ENCODE peak calls at places on chromosomes 1 and 21, in nine cellular contexts. B is GM23338; S is M059J; W is activated CD4-positive, alpha-beta T cell treated with anti-CD3 and anti-CD28 coated beads, Interleukin-2, amount 50 U/mL, for 1 hour; D is Ammon's horn; Q is dermis microvascular lymphatic vessel endothelial cell; U is nucleus accumbens; O is T-helper 1 cell; J is WTC11. H is an unnamed sample.

GRCh38 chr1:97875996-97876395 is 44.8 kb downstream of the DPYD start:
- DNase-seq in B (no peak), S (no peak), W (no peak), D (no peak), Q (no peak), U (no peak), O (no peak), J (no peak), H (peak)

GRCh38 chr1:54904476-54905048 is 17.6 kb upstream of the DHCR24 start:
- DNase-seq in B (no peak), S (peak), W (no peak), D (no peak), Q (no peak), U (no peak), O (no peak), J (no peak), H (peak)

GRCh38 chr1:31441073-31441472 is 28.1 kb downstream of the SERINC2 start:
- DNase-seq in B (no peak), S (no peak), W (no peak), D (no peak), Q (no peak), U (no peak), O (no peak), J (no peak), H (no peak)

GRCh38 chr21:42684109-42684916 is 30.9 kb downstream of the PDE9A start:
- DNase-seq in B (no peak), S (peak), W (peak), D (no peak), Q (peak), U (no peak), O (peak), J (no peak), H (peak)

GRCh38 chr21:41828884-41829360 is 50.2 kb downstream of the PRDM15 start:
- DNase-seq in B (no peak), S (no peak), W (no peak), D (no peak), Q (no peak), U (no peak), O (no peak), J (no peak), H (no peak)

GRCh38 chr1:226629210-226629895 is 80.8 kb downstream of the STUM start:
- DNase-seq in B (no peak), S (no peak), W (no peak), D (no peak), Q (no peak), U (no peak), O (no peak), J (no peak), H (no peak)

GRCh38 chr21:45497846-45498645 is 44.2 kb downstream of the SLC19A1 start:
- DNase-seq in B (no peak), S (no peak), W (no peak), D (no peak), Q (no peak), U (no peak), O (no peak), J (no peak), H (no peak)

GRCh38 chr1:56411484-56412180 is 167.7 kb downstream of the PLPP3 start:
- DNase-seq in B (no peak), S (peak), W (no peak), D (peak), Q (peak), U (no peak), O (no peak), J (no peak), H (no peak)

GRCh38 chr1:3030663-3031381 is 9.6 kb downstream of the ACTRT2 start:
- DNase-seq in B (no peak), S (no peak), W (no peak), D (peak), Q (no peak), U (peak), O (no peak), J (no peak), H (no peak)

GRCh38 chr1:223835754-223836153 is 10.0 kb downstream of the TP53BP2 start:
- DNase-seq in B (no peak), S (no peak), W (no peak), D (no peak), Q (peak), U (no peak), O (no peak), J (no peak), H (no peak)

GRCh38 chr1:161676958-161677689 is 14.2 kb downstream of the FCGR2B start:
- DNase-seq in B (peak), S (no peak), W (no peak), D (no peak), Q (no peak), U (no peak), O (no peak), J (no peak), H (no peak)

GRCh38 chr1:244391761-244392160 is 59.9 kb downstream of the ADSS2 start:
- DNase-seq in B (no peak), S (peak), W (no peak), D (no peak), Q (no peak), U (no peak), O (no peak), J (no peak), H (peak)

GRCh38 chr1:9827558-9828185 is 3.9 kb upstream of the CLSTN1 start:
- DNase-seq in B (peak), S (no peak), W (no peak), D (no peak), Q (no peak), U (no peak), O (no peak), J (peak), H (no peak)

GRCh38 chr1:3564921-3565831 is 46.1 kb downstream of the MEGF6 start:
- DNase-seq in B (peak), S (no peak), W (peak), D (no peak), Q (peak), U (no peak), O (no peak), J (peak), H (peak)

GRCh38 chr1:212760126-212760823 is 31.3 kb downstream of the NSL1 start:
- DNase-seq in B (peak), S (no peak), W (peak), D (no peak), Q (peak), U (no peak), O (peak), J (peak), H (peak)

GRCh38 chr1:203437696-203438315 is 37.8 kb upstream of the PRELP start:
- DNase-seq in B (no peak), S (no peak), W (no peak), D (no peak), Q (no peak), U (no peak), O (no peak), J (no peak), H (no peak)

GRCh38 chr1:39754906-39755504 is 16.1 kb downstream of the OXCT2 start:
- DNase-seq in B (no peak), S (no peak), W (no peak), D (no peak), Q (no peak), U (no peak), O (no peak), J (no peak), H (no peak)

GRCh38 chr21:28419110-28419509 is 573.6 kb downstream of the LTN1 start:
- DNase-seq in B (no peak), S (no peak), W (no peak), D (no peak), Q (no peak), U (no peak), O (no peak), J (no peak), H (no peak)

GRCh38 chr1:46622341-46622740 is 5.7 kb upstream of the MOB3C start:
- DNase-seq in B (peak), S (peak), W (no peak), D (no peak), Q (peak), U (no peak), O (no peak), J (peak), H (peak)

GRCh38 chr1:168360151-168360550 is 79.5 kb downstream of the TBX19 start:
- DNase-seq in B (no peak), S (peak), W (no peak), D (no peak), Q (no peak), U (no peak), O (no peak), J (no peak), H (peak)

GRCh38 chr1:903305-903704 is 20.4 kb upstream of the SAMD11 start:
- DNase-seq in B (no peak), S (no peak), W (no peak), D (no peak), Q (no peak), U (no peak), O (no peak), J (no peak), H (no peak)

GRCh38 chr1:39822146-39822545 is 33.5 kb upstream of the BMP8B start:
- DNase-seq in B (no peak), S (no peak), W (no peak), D (no peak), Q (no peak), U (no peak), O (no peak), J (no peak), H (no peak)

GRCh38 chr1:186957339-186957738 is 128.6 kb downstream of the PLA2G4A start:
- DNase-seq in B (no peak), S (no peak), W (no peak), D (peak), Q (no peak), U (no peak), O (no peak), J (no peak), H (no peak)

GRCh38 chr1:214500349-214501055 is 50.9 kb downstream of the PTPN14 start:
- DNase-seq in B (no peak), S (no peak), W (no peak), D (no peak), Q (no peak), U (no peak), O (no peak), J (no peak), H (no peak)

GRCh38 chr1:219555031-219555667 is 57.8 kb downstream of the ZC3H11B start:
- DNase-seq in B (peak), S (peak), W (no peak), D (no peak), Q (no peak), U (no peak), O (no peak), J (peak), H (peak)

GRCh38 chr1:42142894-42143675 is 10.1 kb upstream of the GUCA2B start:
- DNase-seq in B (no peak), S (peak), W (no peak), D (no peak), Q (peak), U (no peak), O (no peak), J (no peak), H (peak)

GRCh38 chr1:168709407-168709891 is 19.6 kb downstream of the DPT start:
- DNase-seq in B (no peak), S (peak), W (no peak), D (no peak), Q (no peak), U (no peak), O (no peak), J (no peak), H (peak)

GRCh38 chr1:205961970-205962820 is 18.9 kb upstream of the SLC26A9 start:
- DNase-seq in B (no peak), S (peak), W (no peak), D (no peak), Q (peak), U (no peak), O (no peak), J (no peak), H (no peak)

GRCh38 chr1:161020573-161021167 is at the start of gene F11R:
- DNase-seq in B (peak), S (peak), W (no peak), D (no peak), Q (peak), U (no peak), O (no peak), J (peak), H (peak)

GRCh38 chr21:34761758-34762330 is 93.0 kb downstream of the CLIC6 start:
- DNase-seq in B (no peak), S (peak), W (no peak), D (no peak), Q (no peak), U (no peak), O (no peak), J (no peak), H (peak)

GRCh38 chr21:33847586-33848251 is 67.9 kb downstream of the ATP5PO start:
- DNase-seq in B (no peak), S (no peak), W (no peak), D (no peak), Q (no peak), U (no peak), O (no peak), J (no peak), H (no peak)

GRCh38 chr21:36255650-36256047 is 64.3 kb upstream of the MORC3 start:
- DNase-seq in B (no peak), S (no peak), W (no peak), D (no peak), Q (no peak), U (no peak), O (no peak), J (no peak), H (no peak)

GRCh38 chr1:13619909-13620308 is 36.3 kb downstream of the PDPN start:
- DNase-seq in B (no peak), S (no peak), W (no peak), D (no peak), Q (no peak), U (no peak), O (no peak), J (no peak), H (peak)

GRCh38 chr1:237045278-237046016 is 3.5 kb downstream of the RYR2 start:
- DNase-seq in B (peak), S (no peak), W (no peak), D (no peak), Q (no peak), U (no peak), O (no peak), J (peak), H (no peak)